ENCODE peak calls at places on chromosomes 3 and 15, in nine cellular contexts. L is stomach, I is GM06990, S is cardiac muscle cell, O is endothelial cell, Z is fibroblast of the aortic adventitia, A is tibial artery, P is dorsolateral prefrontal cortex, M is AG09319. K is an unnamed sample.

GRCh38 chr15:57306944-57307411 is 69.3 kb upstream of the CGNL1 start:
- DNase-seq in A (no peak), O (no peak), M (no peak), L (no peak), P (no peak), I (no peak), S (no peak), Z (no peak), K (no peak)

GRCh38 chr3:127484601-127485388 is 105.7 kb downstream of the TPRA1 start:
- DNase-seq in I (no peak), A (peak; percentile 25), L (peak; percentile 26), O (peak; percentile 1), Z (peak; percentile 18), M (no peak), P (no peak), S (no peak), K (peak; percentile 28)

GRCh38 chr15:84980196-84981053 is 1.2 kb upstream of the PDE8A start:
- DNase-seq in O (peak; percentile 79), A (peak; percentile 91), Z (peak; percentile 84), I (peak; percentile 95), M (no peak), L (peak; percentile 85), P (peak; percentile 80), S (peak; percentile 91), K (peak; percentile 78)

GRCh38 chr3:52483081-52483480 is 12.1 kb upstream of the STAB1 start:
- DNase-seq in O (no peak), M (no peak), L (no peak), A (no peak), P (no peak), S (no peak), Z (no peak), I (no peak), K (no peak)

GRCh38 chr3:59566481-59566975 is 516.7 kb upstream of the CFAP20DC start:
- DNase-seq in M (no peak), L (no peak), Z (no peak), I (peak; percentile 75), O (no peak), S (no peak), A (no peak), P (no peak), K (no peak)

GRCh38 chr3:120399372-120399771 is 50.2 kb upstream of the LRRC58 start:
- DNase-seq in L (no peak), Z (no peak), O (no peak), M (no peak), S (no peak), P (no peak), I (peak; percentile 18), A (no peak), K (no peak)

GRCh38 chr3:107061466-107061865 is 315.8 kb upstream of the CCDC54 start:
- DNase-seq in S (no peak), M (no peak), I (no peak), Z (no peak), O (no peak), L (no peak), P (no peak), A (no peak), K (no peak)

GRCh38 chr15:83598031-83598430 is 55.9 kb upstream of the ADAMTSL3 start:
- DNase-seq in S (no peak), O (no peak), M (no peak), A (no peak), P (no peak), L (no peak), Z (no peak), I (no peak), K (no peak)

GRCh38 chr15:74209997-74210573 is 7.5 kb upstream of the STRA6 start:
- DNase-seq in L (no peak), O (no peak), I (no peak), S (peak; percentile 57), Z (peak; percentile 99), M (no peak), P (no peak), A (no peak), K (peak; percentile 44)

GRCh38 chr15:44676676-44677075 is 13.2 kb upstream of the SPG11 start:
- DNase-seq in Z (no peak), P (no peak), M (no peak), S (no peak), A (no peak), O (no peak), I (no peak), L (no peak), K (no peak)

GRCh38 chr15:95032181-95032580 is 800.8 kb downstream of the MCTP2 start:
- DNase-seq in A (no peak), O (no peak), M (no peak), S (no peak), Z (no peak), L (no peak), I (no peak), P (no peak), K (peak; percentile 9)

GRCh38 chr3:38088126-38088525 is 48.8 kb downstream of the ACAA1 start:
- DNase-seq in P (no peak), A (no peak), S (no peak), L (no peak), O (no peak), M (no peak), Z (no peak), I (no peak), K (no peak)

GRCh38 chr15:39944711-39945110 is 10.8 kb downstream of the EIF2AK4 start:
- DNase-seq in Z (peak; percentile 98), M (no peak), S (no peak), O (no peak), A (no peak), I (no peak), P (no peak), L (no peak), K (peak; percentile 73)

GRCh38 chr3:139312959-139313358 is 30.9 kb upstream of the MRPS22 start:
- DNase-seq in Z (peak; percentile 45), A (no peak), O (no peak), I (no peak), P (no peak), S (no peak), M (no peak), L (no peak), K (peak; percentile 81)

GRCh38 chr3:70127192-70127591 is 127.7 kb downstream of the SAMMSON start:
- DNase-seq in A (no peak), Z (no peak), M (no peak), L (no peak), S (no peak), P (no peak), I (no peak), O (no peak), K (no peak)

GRCh38 chr3:126955004-126955790 is 27.7 kb upstream of the PLXNA1 start:
- DNase-seq in S (no peak), O (no peak), A (peak; percentile 29), L (no peak), M (no peak), I (no peak), P (no peak), Z (no peak), K (no peak)

GRCh38 chr15:88912500-88912921 is 668 bp downstream of the MFGE8 start:
- DNase-seq in M (no peak), O (peak; percentile 34), I (no peak), A (peak; percentile 82), Z (no peak), L (no peak), P (no peak), S (peak; percentile 29), K (no peak)

GRCh38 chr15:40891810-40892448 is 2.3 kb upstream of the VPS18 start:
- DNase-seq in A (no peak), S (peak; percentile 63), O (peak; percentile 51), P (no peak), L (peak; percentile 71), M (no peak), Z (peak; percentile 59), I (no peak), K (peak; percentile 23)

GRCh38 chr15:67542462-67543347 is at the start of gene MAP2K5:
- DNase-seq in L (peak; percentile 88), P (peak; percentile 83), I (peak; percentile 87), O (peak; percentile 66), M (peak; percentile 28), S (peak; percentile 88), Z (peak; percentile 60), A (peak; percentile 93), K (peak; percentile 60)

GRCh38 chr15:74866090-74866489 is 7.1 kb downstream of the SCAMP2 start:
- DNase-seq in L (no peak), M (no peak), A (no peak), S (no peak), Z (peak; percentile 67), I (no peak), P (no peak), O (no peak), K (peak; percentile 74)

DNA sequence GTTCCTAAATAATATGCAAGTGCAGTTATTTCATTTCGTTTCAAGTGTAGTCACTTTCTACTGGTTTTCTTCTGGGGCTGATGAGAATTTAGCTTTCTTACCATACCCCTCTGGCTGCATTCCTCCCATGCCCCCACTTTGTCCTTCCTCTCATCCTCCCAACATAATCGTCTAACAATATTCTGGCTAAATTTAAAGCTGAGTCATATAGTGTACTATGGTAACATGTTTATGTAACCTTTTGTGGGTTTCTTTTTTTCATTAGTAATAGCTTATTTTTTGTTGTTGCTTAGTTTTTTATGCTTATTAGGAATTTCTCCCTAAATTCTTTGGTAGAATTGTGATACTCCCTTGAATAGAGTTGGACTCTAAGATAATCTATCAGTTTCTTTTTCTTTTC is 30.5 kb downstream of the DUT start:
- DNase-seq in Z (peak; percentile 31), M (no peak), I (no peak), O (no peak), S (no peak), P (no peak), A (no peak), L (no peak), K (no peak)
- TF ChIP-seq CTCF in Z (no peak), M (no peak), I (no peak), O (no peak), S (no peak), P (no peak), A (no peak), L (no peak), K (no peak)

GRCh38 chr3:184284696-184285095 is 8.9 kb downstream of the ECE2 start:
- DNase-seq in P (no peak), M (no peak), L (peak; percentile 34), A (no peak), S (peak; percentile 71), I (no peak), O (peak; percentile 70), Z (peak; percentile 80), K (peak; percentile 78)
- TF ChIP-seq CTCF in P (peak; percentile 49), M (peak; percentile 41), L (no peak), A (no peak), S (peak; percentile 64), I (peak; percentile 36), O (no peak), Z (peak; percentile 52), K (peak; percentile 70)

GRCh38 chr3:100503450-100503849 is 11.0 kb downstream of the TMEM45A start:
- DNase-seq in A (no peak), I (no peak), P (no peak), L (no peak), Z (no peak), O (no peak), M (no peak), S (no peak), K (no peak)
- TF ChIP-seq CTCF in A (no peak), I (no peak), P (no peak), L (no peak), Z (no peak), O (no peak), M (no peak), S (no peak), K (no peak)

GRCh38 chr3:10273697-10274305 is 18.9 kb downstream of the GHRL start:
- DNase-seq in S (no peak), O (no peak), M (no peak), L (no peak), Z (peak; percentile 16), I (no peak), P (no peak), A (no peak), K (no peak)
- TF ChIP-seq CTCF in S (no peak), O (no peak), M (no peak), L (no peak), Z (no peak), I (no peak), P (no peak), A (no peak), K (no peak)

K was measured in HFFc6.